ENCODE peak calls at places on chromosomes 12 and 14, in six cellular contexts. X is mesothelial cell of epicardium; Z is stimulated activated CD4-positive, alpha-beta T cell treated with anti-CD3 and anti-CD28 coated beads, Interleukin-2, amount 100 ng/mL, for 48 hours; T is upper lobe of left lung; W is endothelial cell; B is EH. A is an unnamed sample.

GRCh38 chr14:75042040-75042439 is 9.2 kb downstream of the MLH3 start:
- DNase-seq in X (no peak), Z (no peak), T (no peak), W (no peak), B (peak), A (no peak)

GRCh38 chr12:118061011-118061875 is at the start of gene WSB2:
- DNase-seq in X (peak), Z (peak), T (peak), W (peak), B (peak), A (peak)

GRCh38 chr12:6613015-6613775 is 6.0 kb upstream of the CHD4 start:
- DNase-seq in X (no peak), Z (no peak), T (no peak), W (no peak), B (peak), A (peak)

GRCh38 chr12:2322554-2323120 is 269.9 kb downstream of the CACNA1C start:
- DNase-seq in X (no peak), Z (no peak), T (no peak), W (no peak), B (no peak), A (no peak)

GRCh38 chr12:80239867-80240266 is 140.5 kb downstream of the OTOGL start:
- DNase-seq in X (no peak), Z (no peak), T (no peak), W (no peak), B (no peak), A (no peak)

GRCh38 chr12:130013771-130014484 is 110.1 kb upstream of the TMEM132D start:
- DNase-seq in X (peak), Z (peak), T (peak), W (no peak), B (no peak), A (no peak)

GRCh38 chr12:80154261-80154660 is 54.9 kb downstream of the OTOGL start:
- DNase-seq in X (no peak), Z (no peak), T (no peak), W (no peak), B (no peak), A (no peak)

GRCh38 chr12:20058068-20058467 is 310.3 kb upstream of the PDE3A start:
- DNase-seq in X (no peak), Z (no peak), T (no peak), W (no peak), B (no peak), A (no peak)

GRCh38 chr12:1443421-1444141 is 150.8 kb downstream of the FBXL14 start:
- DNase-seq in X (no peak), Z (no peak), T (no peak), W (no peak), B (peak), A (no peak)

GRCh38 chr14:60508707-60509437 is at the start of gene SIX6:
- DNase-seq in X (no peak), Z (no peak), T (peak), W (peak), B (peak), A (no peak)

GRCh38 chr12:81086342-81086741 is 8.5 kb downstream of the ACSS3 start:
- DNase-seq in X (no peak), Z (no peak), T (no peak), W (no peak), B (no peak), A (no peak)

GRCh38 chr12:2498961-2499500 is 295.7 kb upstream of the FKBP4 start:
- DNase-seq in X (no peak), Z (no peak), T (no peak), W (no peak), B (no peak), A (no peak)

GRCh38 chr12:18681818-18682217 is 56.0 kb downstream of the PLCZ1 start:
- DNase-seq in X (no peak), Z (no peak), T (no peak), W (no peak), B (no peak), A (no peak)

GRCh38 chr14:46661728-46662127 is 10.1 kb upstream of the RPL10L start:
- DNase-seq in X (no peak), Z (no peak), T (no peak), W (no peak), B (no peak), A (no peak)

GRCh38 chr14:74856366-74856765 is 19.6 kb downstream of the PROX2 start:
- DNase-seq in X (no peak), Z (no peak), T (no peak), W (no peak), B (no peak), A (no peak)

GRCh38 chr14:86915416-86915815 is 1077.6 kb downstream of the GALC start:
- DNase-seq in X (no peak), Z (no peak), T (no peak), W (no peak), B (peak), A (no peak)